ENCODE peak calls at places on chromosomes 6 and 20, in nine cellular contexts. A, P, S, O, V, T, C, J and B are unnamed samples. For H3K9me2, the result is how much of the 10 kb centered on the place peaks cover.

GRCh38 chr6:13248549-13248948 is 79.8 kb downstream of the TBC1D7 start:
- DNase-seq in A (no peak), P (no peak), S (no peak), O (no peak), V (no peak), T (no peak), C (no peak), J (no peak), B (no peak)

GRCh38 chr6:90860822-90861601 is 274.1 kb upstream of the MAP3K7 start:
- DNase-seq in A (peak), P (no peak), S (no peak), O (no peak), V (peak), T (no peak), C (no peak), J (peak), B (peak)

GRCh38 chr20:17617212-17617867 is 47.5 kb downstream of the DSTN start:
- DNase-seq in A (peak), P (peak), S (peak), O (peak), V (peak), T (no peak), C (no peak), J (peak), B (peak)

GRCh38 chr6:52361347-52361944 is 505 bp upstream of the PAQR8 start:
- DNase-seq in A (peak), P (no peak), S (peak), O (peak), V (peak), T (no peak), C (no peak), J (no peak), B (no peak)

GRCh38 chr6:108275971-108276370 is 15.1 kb upstream of the SNX3 start:
- DNase-seq in A (no peak), P (no peak), S (no peak), O (peak), V (no peak), T (no peak), C (no peak), J (no peak), B (no peak)

GRCh38 chr6:149488815-149489214 is 4.0 kb upstream of the ZC3H12D start:
- DNase-seq in A (peak), P (no peak), S (no peak), O (no peak), V (no peak), T (no peak), C (no peak), J (peak), B (no peak)

GRCh38 chr6:156557269-156557885 is 219.8 kb upstream of the ARID1B start:
- DNase-seq in A (peak), P (no peak), S (peak), O (peak), V (no peak), T (no peak), C (no peak), J (peak), B (no peak)

GRCh38 chr20:18739785-18740184 is 73.8 kb upstream of the SCP2D1 start:
- DNase-seq in A (peak), P (no peak), S (peak), O (peak), V (peak), T (no peak), C (no peak), J (no peak), B (no peak)

DNA sequence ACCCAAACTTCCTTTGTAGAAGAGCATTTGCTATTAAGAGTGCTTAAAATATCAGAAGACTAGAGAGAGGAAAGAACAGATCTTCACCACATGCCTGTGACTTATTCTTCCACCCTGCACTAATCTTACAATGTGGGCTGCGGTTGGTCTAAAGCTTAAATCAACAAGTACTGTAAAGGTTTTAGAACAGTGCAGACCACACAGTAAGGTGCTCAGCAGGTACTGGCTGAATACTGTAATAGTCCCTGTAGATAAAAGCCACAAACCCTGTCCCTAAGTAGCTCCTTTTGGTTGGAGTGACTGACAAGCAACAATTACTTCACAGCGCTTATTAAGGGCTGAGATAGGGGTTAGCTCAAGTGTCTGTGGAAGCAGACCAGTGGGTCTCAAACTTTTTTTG is 972 bp upstream of the PHF3 start:
- DNase-seq in A (no peak), P (no peak), S (peak), O (peak), V (no peak), T (no peak), C (no peak), J (no peak), B (peak)
- H3K4me2 ChIP-seq in A (no peak), P (peak), S (peak), O (peak), V (peak), T (peak), C (no peak), J (no peak), B (peak)

DNA sequence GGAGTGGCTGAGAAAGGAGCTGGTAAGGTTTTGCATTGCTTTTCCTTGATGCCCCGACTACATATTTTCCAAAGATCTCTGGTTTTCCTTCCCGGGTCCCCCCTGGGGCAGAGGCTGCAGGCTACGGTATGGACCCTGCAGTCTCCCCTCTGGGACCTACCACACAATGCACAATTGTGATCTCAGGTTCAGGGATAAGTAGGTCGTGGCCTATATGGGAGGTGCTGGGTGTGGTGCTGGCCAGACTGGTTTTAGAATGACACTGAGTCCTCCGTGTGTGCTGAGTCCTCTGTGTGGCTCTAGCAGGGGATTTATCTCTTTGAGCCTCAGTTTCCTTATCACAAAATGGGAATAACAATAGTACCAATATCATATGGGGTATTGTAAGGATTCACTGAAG is 376 bp downstream of the C20orf202 start:
- DNase-seq in A (no peak), P (no peak), S (no peak), O (no peak), V (no peak), T (no peak), C (no peak), J (no peak), B (no peak)
- H3K9me2 ChIP-seq in A (under half), P (under half), S (under half), O (under half), V (under half), T (under half), C (under half), J (under half), B (under half)

GRCh38 chr20:57043091-57043490 is 223.3 kb downstream of the BMP7 start:
- DNase-seq in A (peak), P (no peak), S (no peak), O (no peak), V (no peak), T (no peak), C (no peak), J (no peak), B (no peak)

GRCh38 chr20:57040924-57041323 is 225.5 kb downstream of the BMP7 start:
- DNase-seq in A (peak), P (no peak), S (no peak), O (peak), V (no peak), T (no peak), C (peak), J (peak), B (no peak)

GRCh38 chr20:57037689-57038088 is 228.8 kb downstream of the BMP7 start:
- DNase-seq in A (no peak), P (no peak), S (no peak), O (no peak), V (no peak), T (no peak), C (no peak), J (no peak), B (no peak)

GRCh38 chr20:57040461-57040860 is 226.0 kb downstream of the BMP7 start:
- DNase-seq in A (no peak), P (no peak), S (no peak), O (no peak), V (no peak), T (no peak), C (no peak), J (no peak), B (no peak)

DNA sequence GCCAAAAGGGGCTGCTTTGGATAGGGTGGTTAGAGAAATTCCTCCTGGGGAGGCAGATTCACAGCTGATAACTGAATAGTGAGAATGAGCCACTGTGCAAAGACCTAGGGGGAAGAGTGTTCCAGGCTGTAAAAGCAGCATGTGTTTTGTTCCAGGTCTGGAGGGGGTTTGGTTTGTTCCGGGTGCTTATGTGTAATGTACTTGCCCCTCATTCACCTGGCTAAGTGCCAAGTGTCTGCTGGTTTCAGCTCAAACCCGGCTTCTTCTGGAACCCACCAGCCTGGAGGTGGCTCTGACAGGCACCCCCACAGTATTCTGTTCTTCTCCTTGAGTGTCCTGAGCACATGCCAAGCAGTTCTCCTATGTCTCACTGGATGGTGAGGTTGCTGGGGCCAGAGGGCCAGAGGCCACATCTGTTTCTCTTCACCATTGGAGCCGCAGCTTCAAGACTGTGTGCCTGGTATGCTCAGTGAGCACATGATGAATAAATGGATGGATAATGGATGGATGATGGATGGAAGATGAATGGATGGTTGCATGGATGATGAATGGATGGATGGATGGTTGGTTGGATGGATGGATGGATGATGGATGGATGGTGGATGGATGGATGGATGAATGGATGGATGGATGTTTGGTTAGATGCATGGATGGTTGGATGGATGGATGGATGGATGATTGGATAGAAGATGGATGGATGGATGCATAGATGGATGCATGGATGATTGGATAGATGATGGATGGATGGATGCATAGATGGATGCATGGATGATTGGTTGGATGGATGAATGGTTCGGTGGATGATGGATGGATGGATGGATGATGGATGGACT is 227.6 kb downstream of the BMP7 start:
- DNase-seq in A (peak), P (no peak), S (no peak), O (no peak), V (no peak), T (no peak), C (no peak), J (no peak), B (no peak)
- H3K4me2 ChIP-seq in A (no peak), P (no peak), S (no peak), O (no peak), V (no peak), T (no peak), C (no peak), J (no peak), B (no peak)

DNA sequence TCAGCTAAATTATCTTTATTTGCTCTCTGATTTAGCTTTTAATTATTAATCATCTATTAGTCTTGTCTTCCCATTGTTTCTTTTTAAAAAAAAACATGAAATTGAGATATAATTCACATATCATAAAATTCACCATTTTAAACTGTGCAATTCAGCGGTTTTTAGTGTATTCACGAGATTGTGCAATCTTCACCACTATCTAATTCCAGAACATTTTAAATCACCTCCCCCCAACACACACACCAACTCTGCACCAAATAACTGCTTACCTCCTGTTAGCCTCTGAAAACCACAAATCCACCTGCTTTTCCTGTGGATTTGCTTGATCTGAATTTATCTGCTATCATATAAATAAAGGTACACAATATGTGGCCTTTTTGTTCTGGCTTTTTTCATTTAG is 8.8 kb upstream of the ABRACL start:
- DNase-seq in A (no peak), P (no peak), S (no peak), O (no peak), V (no peak), T (no peak), C (no peak), J (no peak), B (no peak)
- H3K9me2 ChIP-seq in A (under half), P (under half), S (under half), O (under half), V (under half), T (under half), C (under half), J (under half), B (under half)

DNA sequence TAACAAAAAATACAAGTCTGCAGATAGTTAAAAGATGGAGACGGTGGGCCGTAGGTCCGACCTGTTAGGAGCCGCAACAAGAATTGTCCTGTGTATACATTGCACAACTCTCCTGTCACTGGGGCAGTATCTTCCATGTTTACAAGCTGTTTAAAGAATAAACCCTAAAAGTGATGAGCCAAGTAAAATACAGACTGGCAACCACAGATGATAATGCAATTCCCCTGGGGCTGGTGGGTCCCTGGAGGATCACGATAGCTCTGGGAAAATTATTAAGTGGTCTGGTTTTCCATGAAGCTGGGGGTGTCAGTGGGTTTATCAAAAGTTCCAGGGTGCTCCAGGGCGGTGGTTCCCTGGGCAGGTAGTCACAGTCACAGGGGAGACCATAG is 8.1 kb upstream of the FAM50B start:
- DNase-seq in A (peak), P (no peak), S (no peak), O (no peak), V (no peak), T (no peak), C (no peak), J (no peak), B (no peak)
- H3K4me2 ChIP-seq in A (peak), P (no peak), S (no peak), O (no peak), V (no peak), T (no peak), C (peak), J (peak), B (no peak)

GRCh38 chr6:112017169-112017568 is 36.7 kb upstream of the CCN6 start:
- DNase-seq in A (no peak), P (no peak), S (no peak), O (no peak), V (no peak), T (no peak), C (no peak), J (no peak), B (no peak)
- H3K9me2 ChIP-seq in A (under half), P (under half), S (under half), O (under half), V (under half), T (under half), C (under half), J (under half), B (under half)

DNA sequence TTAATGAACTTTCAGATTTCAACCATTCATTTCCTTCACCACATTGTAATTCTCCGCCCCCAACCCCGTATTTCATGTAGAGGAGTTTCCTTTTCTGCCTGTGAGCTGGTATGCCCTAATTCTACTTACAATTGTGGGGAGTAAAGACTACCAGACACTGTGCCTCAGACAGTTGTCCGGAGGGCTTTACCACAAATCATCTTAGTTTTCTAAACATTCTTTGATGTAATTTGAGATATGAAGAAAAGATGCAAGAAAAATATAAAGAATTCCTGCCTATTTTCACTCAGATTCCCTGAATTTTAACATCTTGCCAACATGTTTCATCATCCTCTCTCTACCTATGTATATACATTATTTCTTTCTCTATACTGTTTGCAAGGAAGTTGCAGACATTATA is 28.3 kb upstream of the LOC128125822 start:
- DNase-seq in A (no peak), P (no peak), S (no peak), O (no peak), V (no peak), T (no peak), C (no peak), J (no peak), B (no peak)
- H3K4me2 ChIP-seq in A (no peak), P (no peak), S (no peak), O (no peak), V (no peak), T (no peak), C (no peak), J (no peak), B (no peak)

DNA sequence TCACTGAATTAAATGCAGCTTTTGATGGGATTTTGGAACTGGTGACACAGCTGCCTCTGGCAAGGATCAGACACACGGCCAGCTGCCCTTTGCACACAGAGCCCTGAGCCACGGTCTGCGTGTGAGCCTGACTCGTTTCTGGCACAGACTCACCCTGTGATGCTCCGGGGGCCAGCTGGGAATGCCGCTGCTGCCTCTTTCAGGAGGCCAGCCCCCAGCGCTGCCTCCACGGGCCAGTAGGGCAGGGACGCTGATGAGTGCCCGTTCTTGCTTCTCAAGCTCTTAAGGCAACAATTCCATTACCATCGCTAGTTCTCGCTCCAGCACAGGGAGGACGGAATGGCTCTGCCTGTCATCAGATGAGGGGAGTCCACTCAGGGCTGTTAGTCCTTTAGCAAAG is 61.6 kb downstream of the IRF4 start:
- DNase-seq in A (peak), P (no peak), S (no peak), O (no peak), V (no peak), T (no peak), C (no peak), J (no peak), B (no peak)
- H3K9me2 ChIP-seq in A (under half), P (under half), S (under half), O (under half), V (under half), T (under half), C (under half), J (under half), B (under half)

GRCh38 chr20:8155229-8155628 is 23.2 kb downstream of the PLCB1 start:
- DNase-seq in A (no peak), P (no peak), S (no peak), O (no peak), V (no peak), T (no peak), C (peak), J (peak), B (no peak)
- H3K4me2 ChIP-seq in A (no peak), P (no peak), S (no peak), O (no peak), V (no peak), T (no peak), C (no peak), J (peak), B (no peak)

GRCh38 chr20:35714127-35714526 is 14.9 kb downstream of the ROMO1 start:
- DNase-seq in A (no peak), P (no peak), S (no peak), O (no peak), V (no peak), T (no peak), C (no peak), J (no peak), B (no peak)
- H3K9me2 ChIP-seq in A (under half), P (under half), S (under half), O (under half), V (under half), T (under half), C (under half), J (under half), B (under half)